ENCODE peak calls at places on chromosomes 3 and 15, in eight cellular contexts. V is heart right ventricle, U is PC-9, C is colonic mucosa, O is stomach, W is breast epithelium, P is GM23248, I is uterus. B is an unnamed sample. For H3K36me3, the result is how much of the 10 kb centered on the place peaks cover.

GRCh38 chr3:195337747-195338146 is 66.8 kb upstream of the XXYLT1 start:
- DNase-seq in O (no peak), V (no peak), I (no peak), U (no peak), P (no peak), C (no peak), W (no peak), B (no peak)

GRCh38 chr15:78131295-78132021 is at the start of gene CIB2:
- DNase-seq in I (peak), W (no peak), O (peak), U (peak), C (peak), V (peak), P (peak), B (no peak)

GRCh38 chr3:12483872-12484197 is 445 bp upstream of the TSEN2 start:
- DNase-seq in W (no peak), O (no peak), P (no peak), C (no peak), I (no peak), U (no peak), V (no peak), B (no peak)

GRCh38 chr3:141979050-141979671 is 102.7 kb downstream of the ATP1B3 start:
- DNase-seq in P (peak), U (no peak), V (no peak), W (no peak), I (no peak), O (no peak), C (no peak), B (no peak)

GRCh38 chr3:134378818-134379217 is 4.6 kb upstream of the AMOTL2 start:
- DNase-seq in O (no peak), U (no peak), P (no peak), C (no peak), I (no peak), V (no peak), W (peak), B (peak)

GRCh38 chr3:117820900-117821299 is 1111.3 kb downstream of the TUSC7 start:
- DNase-seq in U (no peak), O (no peak), I (no peak), C (no peak), V (no peak), W (no peak), P (peak), B (peak)

GRCh38 chr3:169914321-169914720 is 2.9 kb downstream of the SAMD7 start:
- DNase-seq in U (peak), O (no peak), I (no peak), C (no peak), P (peak), W (no peak), V (no peak), B (peak)

GRCh38 chr3:129015388-129016105 is 14.4 kb downstream of the EFCC1 start:
- DNase-seq in P (peak), I (no peak), V (peak), U (no peak), C (no peak), O (no peak), W (no peak), B (no peak)

GRCh38 chr3:94734201-94734600 is 671.3 kb downstream of the NSUN3 start:
- DNase-seq in U (no peak), V (no peak), I (no peak), C (no peak), W (no peak), P (no peak), O (no peak), B (no peak)

GRCh38 chr15:69979783-69980182 is 117.9 kb downstream of the TLE3 start:
- DNase-seq in P (no peak), V (no peak), W (no peak), O (peak), C (no peak), I (no peak), U (no peak), B (no peak)

GRCh38 chr15:59543721-59544547 is 67.6 kb upstream of the GCNT3 start:
- DNase-seq in V (no peak), P (no peak), U (no peak), C (peak), W (no peak), O (no peak), I (no peak), B (no peak)

GRCh38 chr15:92904832-92905640 is 4.9 kb downstream of the CHD2 start:
- DNase-seq in V (no peak), I (no peak), W (no peak), C (peak), U (no peak), P (no peak), O (no peak), B (no peak)

GRCh38 chr3:30311781-30312180 is 294.6 kb upstream of the TGFBR2 start:
- DNase-seq in C (no peak), O (peak), W (peak), U (no peak), P (no peak), V (peak), I (no peak), B (no peak)

GRCh38 chr3:42632146-42632545 is 21.4 kb upstream of the ZBTB47 start:
- DNase-seq in O (no peak), W (no peak), I (no peak), V (no peak), U (no peak), P (peak), C (no peak), B (no peak)

GRCh38 chr3:164419220-164419619 is 659.1 kb downstream of the SI start:
- DNase-seq in W (no peak), C (no peak), P (no peak), U (no peak), V (no peak), I (no peak), O (no peak), B (no peak)

GRCh38 chr15:60324706-60325438 is 72.9 kb downstream of the ANXA2 start:
- DNase-seq in I (no peak), U (no peak), V (no peak), O (no peak), C (no peak), P (peak), W (no peak), B (no peak)

GRCh38 chr3:67094167-67094566 is 96.1 kb downstream of the KBTBD8 start:
- DNase-seq in P (no peak), I (no peak), V (no peak), U (no peak), O (no peak), C (peak), W (no peak), B (no peak)

GRCh38 chr3:149575213-149575961 is 82.4 kb downstream of the WWTR1 start:
- DNase-seq in O (no peak), W (no peak), U (no peak), C (peak), I (peak), P (peak), V (no peak), B (no peak)

GRCh38 chr3:113468536-113468935 is 27.2 kb upstream of the CFAP44 start:
- DNase-seq in P (no peak), W (no peak), O (no peak), V (no peak), I (no peak), U (no peak), C (no peak), B (no peak)

GRCh38 chr3:170137971-170138370 is 43.6 kb downstream of the PHC3 start:
- DNase-seq in U (no peak), I (no peak), C (no peak), W (no peak), P (peak), O (no peak), V (no peak), B (no peak)

DNA sequence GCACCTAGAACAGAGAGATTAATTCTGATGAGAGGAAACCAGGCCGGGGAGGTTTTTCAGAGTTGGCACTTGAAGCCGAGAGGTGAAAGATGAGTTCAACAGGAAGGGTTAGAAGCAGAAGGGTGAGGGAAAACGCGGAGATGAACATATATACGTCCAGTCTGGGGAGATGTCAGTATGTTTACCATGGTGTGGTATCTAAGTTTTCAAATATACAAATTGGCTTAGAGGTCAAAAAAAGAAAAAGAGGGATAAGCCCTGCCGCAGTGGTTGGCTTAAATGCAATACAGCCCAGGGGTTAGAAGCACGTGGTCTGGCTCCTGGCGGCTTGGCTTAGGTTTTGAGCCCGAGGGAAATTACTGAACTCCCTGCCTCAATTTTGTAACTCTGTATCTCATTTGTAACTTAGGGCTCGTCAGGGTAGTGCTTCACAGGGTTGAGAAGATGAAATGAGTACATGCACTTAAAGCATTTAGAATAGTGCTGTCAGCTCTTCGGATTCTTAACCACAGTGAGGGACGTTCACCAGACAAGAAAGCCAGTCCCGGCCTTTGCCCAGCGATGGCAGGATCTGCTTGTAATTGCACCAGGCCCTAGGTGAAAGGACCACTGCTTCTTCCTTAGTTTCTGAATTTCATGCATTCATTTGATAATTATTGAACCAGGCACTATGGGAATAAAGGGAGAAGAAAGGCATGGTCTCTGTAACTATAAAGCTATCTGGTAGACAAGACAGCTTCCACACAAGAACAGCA is 6.4 kb downstream of the HES1 start:
- DNase-seq in O (no peak), V (peak), P (peak), I (peak), C (peak), U (no peak), W (no peak), B (no peak)
- H3K4me3 ChIP-seq in O (no peak), V (peak), P (peak), I (no peak), C (no peak), U (peak), W (peak), B (no peak)

DNA sequence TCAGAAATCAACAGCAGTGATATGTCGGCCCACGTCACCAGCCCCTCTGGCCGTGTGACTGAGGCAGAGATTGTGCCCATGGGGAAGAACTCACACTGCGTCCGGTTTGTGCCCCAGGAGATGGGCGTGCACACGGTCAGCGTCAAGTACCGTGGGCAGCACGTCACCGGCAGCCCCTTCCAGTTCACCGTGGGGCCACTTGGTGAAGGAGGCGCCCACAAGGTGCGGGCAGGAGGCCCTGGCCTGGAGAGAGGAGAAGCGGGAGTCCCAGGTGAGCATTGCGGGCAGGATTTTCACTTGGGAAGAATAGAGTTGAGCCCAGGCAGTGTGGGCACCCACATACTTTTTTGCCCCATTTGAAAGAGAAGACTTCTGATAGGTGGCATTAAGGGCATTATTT is 57.4 kb downstream of the DNASE1L3 start:
- DNase-seq in C (no peak), I (no peak), V (no peak), U (no peak), O (no peak), W (no peak), P (no peak), B (no peak)
- H3K36me3 ChIP-seq in C (under half), I (under half), V (under half), U (under half), O (half or more), W (under half), P (half or more), B (under half)

DNA sequence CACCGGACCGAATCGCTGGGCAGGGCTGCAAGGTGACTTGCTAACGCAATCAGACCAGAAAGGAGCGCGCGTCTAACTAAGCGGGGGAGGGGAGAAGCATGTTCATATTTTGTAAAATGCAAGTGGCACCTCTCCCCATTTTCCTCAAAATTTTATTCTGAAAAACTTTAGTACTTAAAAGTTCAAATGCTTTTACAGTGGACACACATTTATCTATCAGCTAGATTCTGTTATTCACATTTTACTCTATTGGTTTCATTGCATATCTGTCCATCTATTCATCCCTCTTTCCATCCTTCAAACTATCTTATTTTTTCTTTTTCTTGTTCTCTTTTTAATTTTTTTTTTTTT is 46.1 kb upstream of the KLHL25 start:
- DNase-seq in P (no peak), V (no peak), W (no peak), O (no peak), U (no peak), I (no peak), C (no peak), B (no peak)
- H3K4me3 ChIP-seq in P (peak), V (no peak), W (peak), O (no peak), U (peak), I (no peak), C (peak), B (no peak)

DNA sequence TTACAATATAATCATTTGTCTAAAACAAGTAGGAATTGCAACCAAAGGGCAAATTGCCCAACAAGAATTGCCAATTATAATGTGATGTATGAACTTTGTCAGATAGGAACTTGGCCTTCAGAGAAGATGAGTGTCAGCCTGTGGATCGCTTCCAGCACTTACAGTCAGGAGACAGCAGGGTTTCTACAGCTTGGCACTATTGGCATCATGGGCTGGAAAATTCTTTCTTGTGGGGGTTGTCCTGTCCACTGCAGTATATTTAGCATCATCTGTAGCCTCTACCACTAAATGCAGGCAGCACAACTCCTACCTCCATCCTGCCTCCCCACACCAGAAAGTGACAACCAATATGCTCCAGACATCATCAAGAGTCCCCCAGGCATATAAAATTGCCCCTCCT is 48.2 kb upstream of the CRBN start:
- DNase-seq in W (no peak), C (no peak), I (no peak), U (no peak), O (no peak), P (no peak), V (peak), B (no peak)
- H3K36me3 ChIP-seq in W (under half), C (under half), I (under half), U (under half), O (under half), P (under half), V (under half), B (under half)

GRCh38 chr15:89081878-89082277 is 6.4 kb upstream of the ABHD2 start:
- DNase-seq in V (no peak), O (no peak), I (no peak), W (no peak), P (no peak), U (no peak), C (no peak), B (no peak)
- H3K4me3 ChIP-seq in V (no peak), O (no peak), I (no peak), W (no peak), P (no peak), U (no peak), C (no peak), B (no peak)

DNA sequence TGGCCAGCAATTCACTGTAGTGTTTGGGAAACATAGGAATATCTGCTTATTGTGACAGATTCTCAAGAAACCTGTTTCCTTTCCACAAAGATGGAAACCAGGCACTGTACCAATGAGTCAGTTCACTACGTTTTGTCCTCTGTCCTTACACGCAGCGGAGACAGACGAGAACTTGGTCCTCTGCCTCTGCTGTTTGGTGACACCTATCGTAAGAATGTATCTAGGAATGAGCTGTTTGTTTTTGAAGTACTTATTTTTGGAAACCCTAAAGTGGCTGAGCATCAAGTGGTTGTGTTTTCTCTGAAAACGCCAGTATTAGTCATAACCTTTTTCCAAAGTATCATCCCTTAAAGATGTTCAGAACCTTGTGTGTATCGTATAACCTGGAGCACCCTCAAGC is 93.0 kb downstream of the PGPEP1L start:
- DNase-seq in W (no peak), P (peak), V (no peak), U (no peak), C (no peak), I (no peak), O (no peak), B (no peak)
- H3K36me3 ChIP-seq in W (under half), P (half or more), V (under half), U (under half), C (under half), I (under half), O (half or more), B (under half)

B was measured in kidney epithelial cell.